ENCODE peak calls at places on chromosomes 12 and 14, in eight cellular contexts. P is esophagus squamous epithelium, Y is tibial nerve, A is sigmoid colon, W is A549, Q is heart left ventricle, S is body of pancreas, V is adrenal gland. H is an unnamed sample.

GRCh38 chr12:89135976-89136634 is 216.2 kb downstream of the DUSP6 start:
- DNase-seq in P (no peak), Y (no peak), A (no peak), W (peak), Q (no peak), S (no peak), V (no peak), H (peak)

GRCh38 chr12:499837-500458 is 40.2 kb downstream of the B4GALNT3 start:
- DNase-seq in P (no peak), Y (no peak), A (no peak), W (no peak), Q (no peak), S (no peak), V (no peak), H (no peak)

GRCh38 chr12:67650127-67650495 is 1.6 kb downstream of the DYRK2 start:
- DNase-seq in P (no peak), Y (peak), A (no peak), W (no peak), Q (peak), S (peak), V (peak), H (peak)

GRCh38 chr14:60248697-60249314 is at the start of gene PPM1A:
- DNase-seq in P (peak), Y (peak), A (peak), W (peak), Q (peak), S (peak), V (peak), H (peak)

GRCh38 chr12:48969847-48970701 is 1.5 kb downstream of the WNT10B start:
- DNase-seq in P (no peak), Y (no peak), A (no peak), W (no peak), Q (no peak), S (no peak), V (no peak), H (peak)

GRCh38 chr12:45726594-45727300 is 2.8 kb upstream of the ARID2 start:
- DNase-seq in P (no peak), Y (peak), A (peak), W (peak), Q (peak), S (peak), V (peak), H (peak)

GRCh38 chr12:126936181-126936851 is 1330.7 kb upstream of the TMEM132C start:
- DNase-seq in P (no peak), Y (no peak), A (peak), W (peak), Q (peak), S (peak), V (peak), H (peak)

GRCh38 chr14:23486116-23486515 is 16.6 kb downstream of the NGDN start:
- DNase-seq in P (no peak), Y (no peak), A (no peak), W (no peak), Q (no peak), S (no peak), V (no peak), H (no peak)

GRCh38 chr12:16307843-16308475 is 30.5 kb upstream of the SLC15A5 start:
- DNase-seq in P (no peak), Y (no peak), A (no peak), W (no peak), Q (no peak), S (no peak), V (no peak), H (no peak)

GRCh38 chr12:46659844-46660243 is 166.0 kb downstream of the SLC38A4 start:
- DNase-seq in P (no peak), Y (no peak), A (no peak), W (no peak), Q (no peak), S (no peak), V (no peak), H (no peak)

GRCh38 chr14:87044807-87045206 is 948.2 kb downstream of the GALC start:
- DNase-seq in P (no peak), Y (no peak), A (no peak), W (no peak), Q (no peak), S (no peak), V (no peak), H (no peak)

GRCh38 chr14:29749327-29749726 is 178.3 kb downstream of the PRKD1 start:
- DNase-seq in P (no peak), Y (no peak), A (no peak), W (peak), Q (no peak), S (no peak), V (no peak), H (peak)

GRCh38 chr12:23729354-23729753 is 220.1 kb downstream of the SOX5 start:
- DNase-seq in P (no peak), Y (no peak), A (no peak), W (no peak), Q (no peak), S (no peak), V (no peak), H (no peak)

GRCh38 chr12:6020930-6021329 is 75.9 kb upstream of the ANO2 start:
- DNase-seq in P (no peak), Y (no peak), A (no peak), W (no peak), Q (no peak), S (no peak), V (no peak), H (no peak)

GRCh38 chr14:41899416-41899815 is 292.7 kb downstream of the LRFN5 start:
- DNase-seq in P (no peak), Y (no peak), A (no peak), W (no peak), Q (no peak), S (no peak), V (no peak), H (no peak)

GRCh38 chr14:31025335-31026075 is at the start of gene AP4S1:
- DNase-seq in P (no peak), Y (peak), A (peak), W (peak), Q (peak), S (peak), V (peak), H (peak)

GRCh38 chr12:122730215-122731014 is at the start of gene HCAR1:
- DNase-seq in P (no peak), Y (no peak), A (no peak), W (no peak), Q (no peak), S (no peak), V (no peak), H (no peak)

GRCh38 chr14:32382704-32383103 is 53.6 kb downstream of the AKAP6 start:
- DNase-seq in P (no peak), Y (no peak), A (no peak), W (peak), Q (peak), S (no peak), V (no peak), H (no peak)

GRCh38 chr12:39959016-39959415 is 146.9 kb downstream of the SLC2A13 start:
- DNase-seq in P (no peak), Y (no peak), A (no peak), W (no peak), Q (no peak), S (no peak), V (no peak), H (no peak)

GRCh38 chr12:108630481-108631207 is 3.0 kb downstream of the SELPLG start:
- DNase-seq in P (no peak), Y (no peak), A (no peak), W (no peak), Q (peak), S (no peak), V (no peak), H (no peak)

GRCh38 chr14:65168840-65169239 is 66.5 kb upstream of the MAX start:
- DNase-seq in P (no peak), Y (no peak), A (no peak), W (no peak), Q (no peak), S (no peak), V (no peak), H (no peak)

GRCh38 chr14:58722433-58722832 is 84.7 kb downstream of the DACT1 start:
- DNase-seq in P (no peak), Y (no peak), A (no peak), W (no peak), Q (no peak), S (no peak), V (no peak), H (no peak)

GRCh38 chr12:76820888-76821482 is 57.1 kb downstream of the ZDHHC17 start:
- DNase-seq in P (no peak), Y (no peak), A (no peak), W (peak), Q (no peak), S (peak), V (no peak), H (peak)

GRCh38 chr12:13772264-13772663 is 209.1 kb downstream of the GRIN2B start:
- DNase-seq in P (no peak), Y (no peak), A (no peak), W (no peak), Q (no peak), S (no peak), V (no peak), H (no peak)

GRCh38 chr14:64931123-64931522 is 11.4 kb downstream of the GPX2 start:
- DNase-seq in P (no peak), Y (no peak), A (no peak), W (no peak), Q (no peak), S (no peak), V (no peak), H (no peak)

GRCh38 chr12:111195316-111195715 is 173.6 kb downstream of the PHETA1 start:
- DNase-seq in P (no peak), Y (no peak), A (no peak), W (no peak), Q (no peak), S (no peak), V (no peak), H (no peak)

GRCh38 chr12:88624911-88625310 is 44.6 kb upstream of the KITLG start:
- DNase-seq in P (no peak), Y (no peak), A (no peak), W (no peak), Q (no peak), S (no peak), V (no peak), H (no peak)

GRCh38 chr14:71261206-71261605 is 353.9 kb downstream of the PCNX1 start:
- DNase-seq in P (no peak), Y (no peak), A (no peak), W (no peak), Q (no peak), S (no peak), V (no peak), H (no peak)

GRCh38 chr14:81062816-81063215 is 107.4 kb downstream of the TSHR start:
- DNase-seq in P (no peak), Y (peak), A (no peak), W (peak), Q (no peak), S (no peak), V (no peak), H (no peak)

GRCh38 chr12:106753526-106753925 is 21.0 kb upstream of the RIC8B start:
- DNase-seq in P (peak), Y (no peak), A (no peak), W (no peak), Q (no peak), S (no peak), V (no peak), H (no peak)

GRCh38 chr14:100104523-100105300 is 39.5 kb downstream of the EVL start:
- DNase-seq in P (no peak), Y (no peak), A (peak), W (no peak), Q (no peak), S (no peak), V (no peak), H (peak)

GRCh38 chr12:132401982-132402381 is 72.6 kb upstream of the GALNT9 start:
- DNase-seq in P (no peak), Y (no peak), A (peak), W (no peak), Q (no peak), S (peak), V (no peak), H (no peak)

GRCh38 chr12:48681416-48681737 is 661 bp downstream of the KANSL2 start:
- DNase-seq in P (no peak), Y (peak), A (no peak), W (peak), Q (no peak), S (no peak), V (no peak), H (no peak)

GRCh38 chr12:26109343-26109841 is 15.4 kb downstream of the BHLHE41 start:
- DNase-seq in P (no peak), Y (peak), A (peak), W (no peak), Q (no peak), S (peak), V (no peak), H (no peak)

GRCh38 chr14:96501746-96502620 is at the start of gene PAPOLA:
- DNase-seq in P (peak), Y (peak), A (peak), W (peak), Q (peak), S (peak), V (peak), H (peak)

GRCh38 chr12:19978193-19978592 is 390.1 kb upstream of the PDE3A start:
- DNase-seq in P (no peak), Y (no peak), A (no peak), W (peak), Q (no peak), S (no peak), V (no peak), H (no peak)

GRCh38 chr12:18723752-18724151 is 14.1 kb downstream of the PLCZ1 start:
- DNase-seq in P (no peak), Y (no peak), A (no peak), W (peak), Q (no peak), S (no peak), V (no peak), H (no peak)

GRCh38 chr12:114669501-114670256 is 14.3 kb downstream of the TBX3 start:
- DNase-seq in P (no peak), Y (no peak), A (no peak), W (no peak), Q (no peak), S (no peak), V (peak), H (no peak)

GRCh38 chr14:52693004-52693403 is 2.4 kb downstream of the ERO1A start:
- DNase-seq in P (no peak), Y (no peak), A (no peak), W (no peak), Q (no peak), S (no peak), V (no peak), H (no peak)

GRCh38 chr14:52693532-52693931 is 1.8 kb downstream of the ERO1A start:
- DNase-seq in P (no peak), Y (no peak), A (no peak), W (no peak), Q (no peak), S (no peak), V (no peak), H (no peak)

GRCh38 chr14:52692248-52692962 is 3.0 kb downstream of the ERO1A start:
- DNase-seq in P (no peak), Y (no peak), A (no peak), W (no peak), Q (no peak), S (no peak), V (no peak), H (no peak)

GRCh38 chr14:52695481-52696091 is at the start of gene ERO1A:
- DNase-seq in P (peak), Y (peak), A (peak), W (peak), Q (peak), S (peak), V (peak), H (peak)

GRCh38 chr14:52694761-52695480 is 437 bp downstream of the ERO1A start:
- DNase-seq in P (peak), Y (no peak), A (no peak), W (peak), Q (peak), S (peak), V (peak), H (no peak)
- TF ChIP-seq POLR2A in P (no peak), Y (no peak), A (no peak), W (no peak), Q (no peak), S (peak), V (no peak), H (no peak)

DNA sequence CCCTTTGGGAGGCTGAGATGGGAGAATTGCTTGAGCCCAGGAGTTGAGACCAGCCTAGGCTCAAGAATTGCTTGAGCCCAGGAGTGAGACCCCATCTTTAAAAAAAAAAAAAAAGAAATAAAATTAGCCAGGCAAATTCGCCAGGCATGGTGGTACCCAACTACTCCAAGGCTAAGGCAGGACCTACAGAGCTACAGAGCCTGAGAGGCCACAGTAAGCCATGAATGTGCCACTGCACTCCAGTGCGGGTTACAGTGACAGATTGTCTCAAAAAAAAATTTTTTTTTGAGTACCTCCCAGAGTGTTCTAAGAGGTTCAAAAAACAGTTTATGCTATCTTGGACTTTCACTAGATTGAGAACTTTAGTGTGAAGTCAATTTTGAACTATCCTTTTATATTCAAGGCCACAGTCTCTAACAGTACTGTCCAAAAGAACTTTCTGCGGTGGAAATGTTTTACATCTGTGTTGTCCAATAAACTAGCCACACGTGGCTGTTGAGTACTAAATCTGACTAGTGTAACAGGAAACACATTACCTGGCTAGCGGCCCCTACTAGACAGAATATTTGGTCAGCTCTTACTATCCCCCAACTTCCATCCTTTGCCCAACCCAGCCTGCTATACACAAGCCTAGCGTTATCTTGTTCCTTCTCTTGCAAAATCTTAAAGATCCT is 2.4 kb downstream of the RPL36AL start:
- DNase-seq in P (no peak), Y (no peak), A (no peak), W (no peak), Q (no peak), S (no peak), V (no peak), H (no peak)
- TF ChIP-seq POLR2A in P (no peak), Y (no peak), A (no peak), W (no peak), Q (no peak), S (no peak), V (no peak), H (no peak)

GRCh38 chr12:64451687-64452558 is at the start of gene TBK1:
- DNase-seq in P (peak), Y (peak), A (peak), W (peak), Q (peak), S (peak), V (peak), H (peak)
- TF ChIP-seq POLR2A in P (peak), Y (peak), A (no peak), W (peak), Q (peak), S (peak), V (peak), H (peak)

DNA sequence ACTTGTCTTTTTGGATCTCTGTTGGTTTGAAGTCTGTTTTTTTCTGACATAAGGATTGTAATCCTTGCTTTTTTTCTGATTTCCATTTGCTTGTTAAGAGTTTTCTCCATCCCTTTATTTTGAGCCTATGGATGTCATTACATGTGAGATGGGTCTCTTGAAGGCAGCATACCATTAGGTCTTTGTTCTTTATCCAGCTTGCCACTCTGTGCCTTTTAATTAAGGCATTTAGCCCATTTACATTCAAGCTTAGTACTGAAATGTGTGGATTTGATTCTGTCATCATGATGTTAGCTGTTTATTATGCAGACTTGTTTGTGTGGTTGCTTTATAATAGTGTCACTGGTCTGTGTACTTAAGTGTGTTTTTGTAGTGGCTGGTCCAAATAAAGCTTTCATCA is 100.0 kb downstream of the CCDC91 start:
- DNase-seq in P (no peak), Y (no peak), A (no peak), W (peak), Q (no peak), S (no peak), V (no peak), H (no peak)
- TF ChIP-seq POLR2A in P (no peak), Y (no peak), A (no peak), W (no peak), Q (no peak), S (no peak), V (no peak), H (no peak)

GRCh38 chr12:128827724-128828123 is 4.0 kb upstream of the SLC15A4 start:
- DNase-seq in P (no peak), Y (no peak), A (no peak), W (no peak), Q (no peak), S (no peak), V (no peak), H (no peak)

GRCh38 chr12:128823216-128823915 is 392 bp downstream of the SLC15A4 start:
- DNase-seq in P (no peak), Y (no peak), A (no peak), W (no peak), Q (no peak), S (peak), V (peak), H (peak)

GRCh38 chr12:128825845-128826244 is 2.1 kb upstream of the SLC15A4 start:
- DNase-seq in P (no peak), Y (no peak), A (no peak), W (no peak), Q (no peak), S (no peak), V (no peak), H (no peak)

GRCh38 chr12:128820723-128821432 is 2.9 kb downstream of the SLC15A4 start:
- DNase-seq in P (peak), Y (peak), A (peak), W (no peak), Q (peak), S (peak), V (no peak), H (no peak)

DNA sequence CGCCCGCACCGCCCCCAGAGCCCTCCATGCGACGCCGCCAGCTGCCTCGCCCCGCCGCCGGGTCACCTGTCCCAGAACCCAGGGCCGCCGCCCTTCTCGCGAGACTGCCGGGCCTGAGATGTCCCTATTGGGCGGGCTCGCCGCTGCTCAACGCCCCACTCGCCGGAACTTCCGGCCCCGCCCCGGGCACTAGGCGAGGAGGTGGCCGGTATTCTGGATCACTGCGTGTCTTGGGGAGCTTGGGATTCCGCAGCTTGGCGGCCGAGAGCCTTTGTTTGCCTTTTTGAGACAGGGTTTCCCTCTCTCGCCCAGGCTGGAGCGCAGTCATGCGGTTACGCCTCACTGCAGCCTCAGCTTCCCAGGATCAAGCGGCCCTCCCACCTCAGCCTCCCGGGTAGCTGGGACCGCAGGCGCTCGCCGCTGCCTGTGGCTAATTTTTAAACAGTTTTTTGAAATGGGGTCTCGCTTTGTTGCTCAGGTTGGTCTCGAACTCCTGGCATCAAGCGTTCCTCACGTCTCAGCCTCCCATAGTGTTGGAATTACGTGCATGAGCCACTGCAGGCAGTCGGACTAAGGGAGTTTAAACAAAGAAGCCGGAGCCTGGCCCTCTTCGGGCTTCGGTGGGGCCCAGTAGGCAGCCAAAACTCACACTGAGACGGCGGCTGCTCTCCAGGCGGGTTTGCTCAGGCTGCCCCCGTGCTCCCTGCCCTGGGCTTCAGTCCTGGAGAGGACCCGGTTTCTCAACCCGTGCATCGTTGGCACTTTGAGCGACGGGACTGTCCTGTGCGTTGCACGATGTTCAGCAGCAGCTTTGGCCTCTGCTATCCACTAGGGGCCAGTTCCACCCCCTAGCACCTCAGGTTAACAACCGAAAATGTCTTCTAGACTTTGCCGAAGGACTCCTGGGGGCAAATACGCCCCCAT is at the start of gene SLC15A4:
- DNase-seq in P (peak), Y (peak), A (peak), W (peak), Q (peak), S (peak), V (peak), H (peak)
- TF ChIP-seq POLR2A in P (peak), Y (peak), A (peak), W (peak), Q (peak), S (peak), V (peak), H (peak)